ENCODE peak calls at places on chromosome 19, in ten cellular contexts. E is hippocampal formation; V is activated effector memory CD4-positive, alpha-beta T cell treated with anti-CD3 and anti-CD28 coated beads, Interleukin-2, amount 50 U/mL, for 16 hours; C is left ventricle myocardium inferior; S is NCI-H2081; K is NCI-H446 treated with DMSO at 0.1 percent for 48 hours; O is KG1; U is stimulated activated CD4-positive, alpha-beta T cell treated with anti-CD3 and anti-CD28 coated beads, Interleukin-1b, Interleukin-23, amount 100 ng/mL, for 1 hour; Q is neural crest cell; J is M059J. L is an unnamed sample.
A peak's percentile ranks its signal among the peaks of the same experiment; 100 is the strongest.

GRCh38 chr19:10284641-10285278 is 2.0 kb upstream of the ICAM4 start:
- DNase-seq in E (no peak), V (no peak), C (no peak), S (no peak), K (no peak), O (no peak), U (no peak), Q (no peak), J (no peak), L (no peak)

GRCh38 chr19:10603084-10603872 is 16.2 kb upstream of the AP1M2 start:
- DNase-seq in E (no peak), V (peak; percentile 91), C (peak; percentile 39), S (no peak), K (no peak), O (no peak), U (peak; percentile 43), Q (no peak), J (no peak), L (no peak)

GRCh38 chr19:50422397-50423278 is 3.9 kb downstream of the SPIB start:
- DNase-seq in E (no peak), V (no peak), C (no peak), S (no peak), K (no peak), O (no peak), U (no peak), Q (no peak), J (no peak), L (no peak)

GRCh38 chr19:11296264-11296663 is 304 bp downstream of the TSPAN16 start:
- DNase-seq in E (no peak), V (no peak), C (no peak), S (no peak), K (no peak), O (no peak), U (no peak), Q (no peak), J (no peak), L (no peak)

GRCh38 chr19:35143818-35144217 is 763 bp downstream of the FXYD7 start:
- DNase-seq in E (no peak), V (no peak), C (no peak), S (no peak), K (no peak), O (no peak), U (no peak), Q (no peak), J (no peak), L (no peak)

GRCh38 chr19:5837768-5838364 is 1.6 kb downstream of the FUT6 start:
- DNase-seq in E (no peak), V (no peak), C (no peak), S (no peak), K (no peak), O (no peak), U (no peak), Q (no peak), J (no peak), L (no peak)

GRCh38 chr19:55283548-55284393 is at the start of gene BRSK1:
- DNase-seq in E (peak; percentile 72), V (peak; percentile 76), C (peak; percentile 60), S (peak; percentile 82), K (peak; percentile 58), O (no peak), U (peak; percentile 29), Q (peak; percentile 65), J (peak; percentile 48), L (no peak)

GRCh38 chr19:46256855-46257254 is 27.3 kb downstream of the IGFL1 start:
- DNase-seq in E (no peak), V (no peak), C (no peak), S (no peak), K (no peak), O (no peak), U (no peak), Q (no peak), J (no peak), L (no peak)

GRCh38 chr19:54521022-54521859 is 18.6 kb downstream of the LAIR2 start:
- DNase-seq in E (no peak), V (no peak), C (no peak), S (no peak), K (no peak), O (no peak), U (no peak), Q (no peak), J (no peak), L (no peak)

GRCh38 chr19:51096473-51097165 is 11.6 kb downstream of the CTU1 start:
- DNase-seq in E (no peak), V (no peak), C (no peak), S (no peak), K (no peak), O (no peak), U (no peak), Q (no peak), J (no peak), L (no peak)

GRCh38 chr19:55229789-55230182 is 1.2 kb upstream of the TMEM86B start:
- DNase-seq in E (no peak), V (no peak), C (no peak), S (no peak), K (no peak), O (no peak), U (no peak), Q (no peak), J (no peak), L (no peak)

GRCh38 chr19:16403151-16403977 is 68.4 kb downstream of the EPS15L1 start:
- DNase-seq in E (no peak), V (no peak), C (peak; percentile 39), S (no peak), K (no peak), O (no peak), U (no peak), Q (no peak), J (no peak), L (no peak)

GRCh38 chr19:41541990-41542584 is 33.9 kb upstream of the CEACAM21 start:
- DNase-seq in E (no peak), V (peak; percentile 92), C (peak; percentile 56), S (no peak), K (no peak), O (peak; percentile 38), U (peak; percentile 55), Q (peak; percentile 24), J (peak; percentile 24), L (no peak)

GRCh38 chr19:18967358-18968146 is 26.5 kb upstream of the HOMER3 start:
- DNase-seq in E (no peak), V (no peak), C (peak; percentile 60), S (no peak), K (no peak), O (peak; percentile 67), U (no peak), Q (no peak), J (peak; percentile 79), L (peak; percentile 89)